ENCODE peak calls at places on chromosomes 1 and 21, in six cellular contexts. M, C, H, E, F and T are unnamed samples.
A peak's percentile ranks its signal among the peaks of the same experiment; 100 is the strongest.

GRCh38 chr1:174165471-174166137 is 6.3 kb downstream of the RABGAP1L start:
- DNase-seq in M (no peak), C (no peak), H (no peak), E (no peak), F (peak; percentile 16), T (no peak)

GRCh38 chr1:110785612-110786011 is 87.3 kb upstream of the CD53 start:
- DNase-seq in M (no peak), C (no peak), H (no peak), E (no peak), F (no peak), T (no peak)

GRCh38 chr1:47644216-47644581 is 206.4 kb downstream of the FOXD2 start:
- DNase-seq in M (no peak), C (no peak), H (no peak), E (no peak), F (no peak), T (no peak)

GRCh38 chr21:37751268-37751975 is 164.8 kb downstream of the KCNJ6 start:
- DNase-seq in M (no peak), C (no peak), H (peak; percentile 77), E (no peak), F (no peak), T (no peak)

GRCh38 chr1:220631238-220631842 is 58.8 kb upstream of the C1orf115 start:
- DNase-seq in M (no peak), C (no peak), H (no peak), E (no peak), F (no peak), T (no peak)

GRCh38 chr1:202201266-202201665 is 7.7 kb downstream of the LGR6 start:
- DNase-seq in M (no peak), C (no peak), H (no peak), E (no peak), F (no peak), T (no peak)

GRCh38 chr1:24683713-24684162 is 40.6 kb downstream of the SRRM1 start:
- DNase-seq in M (peak; percentile 10), C (no peak), H (peak; percentile 65), E (no peak), F (no peak), T (no peak)

GRCh38 chr1:33343539-33343938 is 22.6 kb upstream of the A3GALT2 start:
- DNase-seq in M (no peak), C (no peak), H (no peak), E (no peak), F (peak; percentile 72), T (no peak)

GRCh38 chr1:26218906-26219494 is 15.0 kb upstream of the CEP85 start:
- DNase-seq in M (no peak), C (no peak), H (no peak), E (peak; percentile 82), F (no peak), T (no peak)

GRCh38 chr1:9814619-9815018 is 9.1 kb downstream of the CLSTN1 start:
- DNase-seq in M (peak; percentile 52), C (no peak), H (no peak), E (no peak), F (no peak), T (no peak)

GRCh38 chr21:40471103-40471502 is 375.9 kb downstream of the DSCAM start:
- DNase-seq in M (no peak), C (no peak), H (no peak), E (no peak), F (no peak), T (no peak)

GRCh38 chr1:109198043-109198695 is 15.5 kb upstream of the SARS1 start:
- DNase-seq in M (peak; percentile 80), C (no peak), H (no peak), E (no peak), F (peak; percentile 47), T (no peak)

GRCh38 chr1:172497230-172497629 is 35.7 kb upstream of the SUCO start:
- DNase-seq in M (no peak), C (peak; percentile 29), H (peak; percentile 72), E (no peak), F (no peak), T (no peak)

GRCh38 chr1:158177705-158178450 is 2.8 kb upstream of the CD1D start:
- DNase-seq in M (peak; percentile 97), C (peak; percentile 91), H (no peak), E (peak; percentile 95), F (peak; percentile 91), T (peak; percentile 54)

GRCh38 chr1:230108580-230108979 is 41.5 kb downstream of the GALNT2 start:
- DNase-seq in M (no peak), C (no peak), H (no peak), E (no peak), F (no peak), T (no peak)

GRCh38 chr21:41418956-41419680 is 6.9 kb upstream of the MX1 start:
- DNase-seq in M (peak; percentile 86), C (no peak), H (no peak), E (no peak), F (no peak), T (no peak)

GRCh38 chr1:243288062-243288461 is 32.2 kb downstream of the SDCCAG8 start:
- DNase-seq in M (no peak), C (no peak), H (no peak), E (no peak), F (no peak), T (no peak)
- TF ChIP-seq CTCF in M (no peak), C (no peak), H (no peak), E (no peak), F (no peak), T (no peak)

GRCh38 chr1:93631626-93632365 is 49.8 kb downstream of the BCAR3 start:
- DNase-seq in M (no peak), C (no peak), H (no peak), E (no peak), F (no peak), T (peak; percentile 35)
- TF ChIP-seq CTCF in M (no peak), C (no peak), H (no peak), E (peak; percentile 21), F (no peak), T (peak; percentile 15)

GRCh38 chr21:34691396-34692032 is 22.7 kb downstream of the CLIC6 start:
- DNase-seq in M (no peak), C (no peak), H (no peak), E (no peak), F (no peak), T (no peak)

GRCh38 chr21:34690793-34691175 is 22.0 kb downstream of the CLIC6 start:
- DNase-seq in M (no peak), C (no peak), H (no peak), E (no peak), F (peak; percentile 40), T (no peak)

GRCh38 chr21:34688145-34688544 is 19.4 kb downstream of the CLIC6 start:
- DNase-seq in M (no peak), C (no peak), H (no peak), E (no peak), F (no peak), T (no peak)

GRCh38 chr21:34688715-34689114 is 19.9 kb downstream of the CLIC6 start:
- DNase-seq in M (peak; percentile 66), C (no peak), H (no peak), E (no peak), F (no peak), T (no peak)

DNA sequence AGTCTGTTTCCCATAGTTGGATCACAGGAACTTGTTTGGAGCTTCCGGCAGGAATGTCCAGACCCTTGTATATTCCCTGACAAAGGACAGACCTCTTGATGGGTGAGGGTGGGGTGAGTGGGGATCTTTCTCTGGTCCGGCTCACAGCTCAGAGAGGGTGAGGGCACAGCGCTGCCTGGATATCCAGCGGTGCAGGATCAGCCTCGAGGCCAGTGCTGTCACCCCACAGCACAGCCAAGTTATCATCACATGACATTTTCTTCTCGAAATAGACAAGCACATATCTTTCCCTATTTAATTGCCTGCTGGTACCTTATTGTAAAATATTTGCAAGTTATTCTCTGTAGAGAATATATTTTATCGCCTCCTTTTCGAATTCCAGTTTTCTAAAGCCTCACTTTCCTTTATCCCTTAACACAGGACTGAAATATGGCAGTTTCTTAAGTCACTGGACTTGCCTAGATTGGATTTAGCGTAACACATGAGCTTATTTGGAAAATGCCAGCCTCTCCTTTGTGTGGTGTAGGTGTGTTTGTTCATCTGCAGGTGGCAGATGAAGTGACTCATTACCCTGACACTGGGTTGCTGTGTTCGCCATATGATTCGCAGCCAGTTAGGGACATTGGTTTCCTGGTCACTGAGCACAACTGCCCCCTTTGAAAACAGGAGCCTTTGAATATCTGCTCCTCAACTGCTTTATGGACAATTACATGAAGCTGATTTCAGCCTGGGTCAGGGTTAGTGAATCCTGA is 21.4 kb downstream of the CLIC6 start:
- DNase-seq in M (no peak), C (no peak), H (no peak), E (no peak), F (no peak), T (no peak)
- TF ChIP-seq CTCF in M (no peak), C (no peak), H (no peak), E (no peak), F (no peak), T (no peak)

GRCh38 chr1:155607708-155608107 is 2.3 kb upstream of the MSTO1 start:
- DNase-seq in M (no peak), C (no peak), H (no peak), E (no peak), F (no peak), T (no peak)
- TF ChIP-seq CTCF in M (no peak), C (no peak), H (no peak), E (no peak), F (no peak), T (no peak)